ENCODE peak calls at places on chromosomes 6 and 20, in eight cellular contexts. One of them, this sample, is unnamed.

GRCh38 chr6:156560476-156560875 is 216.7 kb upstream of the ARID1B start:
- DNase-seq in CD4-positive, alpha-beta memory T cell: no peak
- DNase-seq in upper lobe of left lung: no peak
- DNase-seq in heart right ventricle: no peak
- DNase-seq in foreskin fibroblast: no peak
- DNase-seq in left ventricle myocardium inferior: no peak
- DNase-seq in body of pancreas: no peak
- DNase-seq in PC-9: no peak
- DNase-seq in this sample: no peak

GRCh38 chr6:117498159-117498558 is 15.7 kb downstream of the DCBLD1 start:
- DNase-seq in CD4-positive, alpha-beta memory T cell: no peak
- DNase-seq in upper lobe of left lung: no peak
- DNase-seq in heart right ventricle: no peak
- DNase-seq in foreskin fibroblast: peak
- DNase-seq in left ventricle myocardium inferior: no peak
- DNase-seq in body of pancreas: no peak
- DNase-seq in PC-9: peak
- DNase-seq in this sample: no peak

GRCh38 chr6:14882394-14883073 is 363.3 kb upstream of the JARID2 start:
- DNase-seq in CD4-positive, alpha-beta memory T cell: no peak
- DNase-seq in upper lobe of left lung: no peak
- DNase-seq in heart right ventricle: no peak
- DNase-seq in foreskin fibroblast: peak
- DNase-seq in left ventricle myocardium inferior: peak
- DNase-seq in body of pancreas: no peak
- DNase-seq in PC-9: peak
- DNase-seq in this sample: no peak

GRCh38 chr6:24982231-24982630 is 46.5 kb upstream of the RIPOR2 start:
- DNase-seq in CD4-positive, alpha-beta memory T cell: no peak
- DNase-seq in upper lobe of left lung: no peak
- DNase-seq in heart right ventricle: no peak
- DNase-seq in foreskin fibroblast: peak
- DNase-seq in left ventricle myocardium inferior: no peak
- DNase-seq in body of pancreas: no peak
- DNase-seq in PC-9: peak
- DNase-seq in this sample: no peak

GRCh38 chr20:24722586-24722985 is 226.5 kb upstream of the CST7 start:
- DNase-seq in CD4-positive, alpha-beta memory T cell: no peak
- DNase-seq in upper lobe of left lung: no peak
- DNase-seq in heart right ventricle: no peak
- DNase-seq in foreskin fibroblast: no peak
- DNase-seq in left ventricle myocardium inferior: no peak
- DNase-seq in body of pancreas: no peak
- DNase-seq in PC-9: no peak
- DNase-seq in this sample: no peak

GRCh38 chr20:11912664-11913415 is 4.9 kb upstream of the BTBD3 start:
- DNase-seq in CD4-positive, alpha-beta memory T cell: no peak
- DNase-seq in upper lobe of left lung: no peak
- DNase-seq in heart right ventricle: no peak
- DNase-seq in foreskin fibroblast: no peak
- DNase-seq in left ventricle myocardium inferior: no peak
- DNase-seq in body of pancreas: no peak
- DNase-seq in PC-9: no peak
- DNase-seq in this sample: no peak

GRCh38 chr6:108117427-108118358 is 43.2 kb upstream of the OSTM1 start:
- DNase-seq in CD4-positive, alpha-beta memory T cell: peak
- DNase-seq in upper lobe of left lung: peak
- DNase-seq in heart right ventricle: peak
- DNase-seq in foreskin fibroblast: peak
- DNase-seq in left ventricle myocardium inferior: peak
- DNase-seq in body of pancreas: no peak
- DNase-seq in PC-9: no peak
- DNase-seq in this sample: no peak

GRCh38 chr6:137223370-137224131 is 4.4 kb upstream of the IFNGR1 start:
- DNase-seq in CD4-positive, alpha-beta memory T cell: no peak
- DNase-seq in upper lobe of left lung: peak
- DNase-seq in heart right ventricle: no peak
- DNase-seq in foreskin fibroblast: no peak
- DNase-seq in left ventricle myocardium inferior: no peak
- DNase-seq in body of pancreas: no peak
- DNase-seq in PC-9: peak
- DNase-seq in this sample: no peak

GRCh38 chr6:126181173-126181741 is 158.7 kb upstream of the CENPW start:
- DNase-seq in CD4-positive, alpha-beta memory T cell: no peak
- DNase-seq in upper lobe of left lung: no peak
- DNase-seq in heart right ventricle: no peak
- DNase-seq in foreskin fibroblast: peak
- DNase-seq in left ventricle myocardium inferior: no peak
- DNase-seq in body of pancreas: no peak
- DNase-seq in PC-9: peak
- DNase-seq in this sample: no peak

GRCh38 chr6:90424580-90424979 is 127.9 kb upstream of the BACH2 start:
- DNase-seq in CD4-positive, alpha-beta memory T cell: no peak
- DNase-seq in upper lobe of left lung: no peak
- DNase-seq in heart right ventricle: no peak
- DNase-seq in foreskin fibroblast: no peak
- DNase-seq in left ventricle myocardium inferior: no peak
- DNase-seq in body of pancreas: no peak
- DNase-seq in PC-9: no peak
- DNase-seq in this sample: no peak

GRCh38 chr20:48846516-48847492 is 19.0 kb upstream of the PREX1 start:
- DNase-seq in CD4-positive, alpha-beta memory T cell: no peak
- DNase-seq in upper lobe of left lung: no peak
- DNase-seq in heart right ventricle: no peak
- DNase-seq in foreskin fibroblast: peak
- DNase-seq in left ventricle myocardium inferior: no peak
- DNase-seq in body of pancreas: no peak
- DNase-seq in PC-9: peak
- DNase-seq in this sample: no peak

GRCh38 chr6:126909493-126909892 is 209.0 kb upstream of the RSPO3 start:
- DNase-seq in CD4-positive, alpha-beta memory T cell: no peak
- DNase-seq in upper lobe of left lung: no peak
- DNase-seq in heart right ventricle: no peak
- DNase-seq in foreskin fibroblast: no peak
- DNase-seq in left ventricle myocardium inferior: no peak
- DNase-seq in body of pancreas: no peak
- DNase-seq in PC-9: no peak
- DNase-seq in this sample: no peak

GRCh38 chr20:19185083-19185482 is 27.4 kb upstream of the SLC24A3 start:
- DNase-seq in CD4-positive, alpha-beta memory T cell: no peak
- DNase-seq in upper lobe of left lung: no peak
- DNase-seq in heart right ventricle: no peak
- DNase-seq in foreskin fibroblast: no peak
- DNase-seq in left ventricle myocardium inferior: no peak
- DNase-seq in body of pancreas: no peak
- DNase-seq in PC-9: no peak
- DNase-seq in this sample: no peak

GRCh38 chr6:106226676-106227075 is 98.9 kb downstream of the ATG5 start:
- DNase-seq in CD4-positive, alpha-beta memory T cell: no peak
- DNase-seq in upper lobe of left lung: no peak
- DNase-seq in heart right ventricle: no peak
- DNase-seq in foreskin fibroblast: no peak
- DNase-seq in left ventricle myocardium inferior: no peak
- DNase-seq in body of pancreas: no peak
- DNase-seq in PC-9: no peak
- DNase-seq in this sample: no peak

GRCh38 chr20:59518881-59519706 is 85.2 kb upstream of the PHACTR3 start:
- DNase-seq in CD4-positive, alpha-beta memory T cell: peak
- DNase-seq in upper lobe of left lung: no peak
- DNase-seq in heart right ventricle: no peak
- DNase-seq in foreskin fibroblast: peak
- DNase-seq in left ventricle myocardium inferior: no peak
- DNase-seq in body of pancreas: peak
- DNase-seq in PC-9: peak
- DNase-seq in this sample: no peak

GRCh38 chr6:99745651-99746050 is 139.0 kb downstream of the PRDM13 start:
- DNase-seq in CD4-positive, alpha-beta memory T cell: no peak
- DNase-seq in upper lobe of left lung: no peak
- DNase-seq in heart right ventricle: no peak
- DNase-seq in foreskin fibroblast: no peak
- DNase-seq in left ventricle myocardium inferior: no peak
- DNase-seq in body of pancreas: no peak
- DNase-seq in PC-9: no peak
- DNase-seq in this sample: no peak

GRCh38 chr6:38805682-38806081 is 90.6 kb downstream of the DNAH8 start:
- DNase-seq in CD4-positive, alpha-beta memory T cell: no peak
- DNase-seq in upper lobe of left lung: no peak
- DNase-seq in heart right ventricle: no peak
- DNase-seq in foreskin fibroblast: no peak
- DNase-seq in left ventricle myocardium inferior: no peak
- DNase-seq in body of pancreas: no peak
- DNase-seq in PC-9: no peak
- DNase-seq in this sample: no peak

GRCh38 chr20:24972341-24972740 is 20.2 kb downstream of the APMAP start:
- DNase-seq in CD4-positive, alpha-beta memory T cell: no peak
- DNase-seq in upper lobe of left lung: peak
- DNase-seq in heart right ventricle: no peak
- DNase-seq in foreskin fibroblast: no peak
- DNase-seq in left ventricle myocardium inferior: no peak
- DNase-seq in body of pancreas: no peak
- DNase-seq in PC-9: no peak
- DNase-seq in this sample: peak

GRCh38 chr20:61575151-61575937 is 323.3 kb downstream of the CDH4 start:
- DNase-seq in CD4-positive, alpha-beta memory T cell: no peak
- DNase-seq in upper lobe of left lung: no peak
- DNase-seq in heart right ventricle: no peak
- DNase-seq in foreskin fibroblast: no peak
- DNase-seq in left ventricle myocardium inferior: no peak
- DNase-seq in body of pancreas: no peak
- DNase-seq in PC-9: no peak
- DNase-seq in this sample: no peak

GRCh38 chr20:33686008-33686983 is at the start of gene E2F1:
- DNase-seq in CD4-positive, alpha-beta memory T cell: peak
- DNase-seq in upper lobe of left lung: peak
- DNase-seq in heart right ventricle: peak
- DNase-seq in foreskin fibroblast: peak
- DNase-seq in left ventricle myocardium inferior: peak
- DNase-seq in body of pancreas: peak
- DNase-seq in PC-9: peak
- DNase-seq in this sample: peak

GRCh38 chr20:53844259-53844658 is 226.1 kb downstream of the BCAS1 start:
- DNase-seq in CD4-positive, alpha-beta memory T cell: no peak
- DNase-seq in upper lobe of left lung: no peak
- DNase-seq in heart right ventricle: no peak
- DNase-seq in foreskin fibroblast: no peak
- DNase-seq in left ventricle myocardium inferior: no peak
- DNase-seq in body of pancreas: no peak
- DNase-seq in PC-9: no peak
- DNase-seq in this sample: no peak

GRCh38 chr6:16224409-16224808 is 14.0 kb upstream of the GMPR start:
- DNase-seq in CD4-positive, alpha-beta memory T cell: no peak
- DNase-seq in upper lobe of left lung: no peak
- DNase-seq in heart right ventricle: no peak
- DNase-seq in foreskin fibroblast: no peak
- DNase-seq in left ventricle myocardium inferior: no peak
- DNase-seq in body of pancreas: no peak
- DNase-seq in PC-9: no peak
- DNase-seq in this sample: no peak

DNA sequence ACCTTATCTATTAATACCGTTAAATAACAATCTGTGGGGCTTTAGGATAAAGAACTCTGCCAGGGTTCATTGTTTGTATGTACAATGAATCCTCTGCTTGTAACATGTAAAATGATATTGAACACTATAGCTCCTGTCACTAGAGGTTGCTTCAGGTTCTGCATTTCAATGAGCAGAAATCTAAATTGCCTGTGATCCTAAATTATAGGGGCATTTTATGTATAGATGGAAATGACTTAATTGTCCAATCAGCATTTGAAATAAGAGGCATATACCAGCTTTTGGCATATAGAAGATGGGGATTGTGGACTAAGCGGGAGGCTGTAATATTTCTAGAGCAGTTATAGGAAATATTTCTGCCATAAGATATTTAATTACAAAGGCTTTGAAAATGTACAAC is 2.0 kb downstream of the NCOA3 start:
- DNase-seq in CD4-positive, alpha-beta memory T cell: no peak
- DNase-seq in upper lobe of left lung: no peak
- DNase-seq in heart right ventricle: no peak
- DNase-seq in foreskin fibroblast: no peak
- DNase-seq in left ventricle myocardium inferior: no peak
- DNase-seq in body of pancreas: no peak
- DNase-seq in PC-9: no peak
- DNase-seq in this sample: no peak
- H3K4me3 ChIP-seq in CD4-positive, alpha-beta memory T cell: peak
- H3K4me3 ChIP-seq in upper lobe of left lung: peak
- H3K4me3 ChIP-seq in heart right ventricle: peak
- H3K4me3 ChIP-seq in foreskin fibroblast: peak
- H3K4me3 ChIP-seq in left ventricle myocardium inferior: peak
- H3K4me3 ChIP-seq in body of pancreas: no peak
- H3K4me3 ChIP-seq in PC-9: peak
- H3K4me3 ChIP-seq in this sample: no peak

GRCh38 chr6:35136185-35136584 is 5.0 kb downstream of the TCP11 start:
- DNase-seq in CD4-positive, alpha-beta memory T cell: no peak
- DNase-seq in upper lobe of left lung: no peak
- DNase-seq in heart right ventricle: no peak
- DNase-seq in foreskin fibroblast: no peak
- DNase-seq in left ventricle myocardium inferior: no peak
- DNase-seq in body of pancreas: no peak
- DNase-seq in PC-9: no peak
- DNase-seq in this sample: no peak
- H3K4me3 ChIP-seq in CD4-positive, alpha-beta memory T cell: no peak
- H3K4me3 ChIP-seq in upper lobe of left lung: no peak
- H3K4me3 ChIP-seq in heart right ventricle: no peak
- H3K4me3 ChIP-seq in foreskin fibroblast: no peak
- H3K4me3 ChIP-seq in left ventricle myocardium inferior: no peak
- H3K4me3 ChIP-seq in body of pancreas: no peak
- H3K4me3 ChIP-seq in PC-9: no peak
- H3K4me3 ChIP-seq in this sample: no peak

DNA sequence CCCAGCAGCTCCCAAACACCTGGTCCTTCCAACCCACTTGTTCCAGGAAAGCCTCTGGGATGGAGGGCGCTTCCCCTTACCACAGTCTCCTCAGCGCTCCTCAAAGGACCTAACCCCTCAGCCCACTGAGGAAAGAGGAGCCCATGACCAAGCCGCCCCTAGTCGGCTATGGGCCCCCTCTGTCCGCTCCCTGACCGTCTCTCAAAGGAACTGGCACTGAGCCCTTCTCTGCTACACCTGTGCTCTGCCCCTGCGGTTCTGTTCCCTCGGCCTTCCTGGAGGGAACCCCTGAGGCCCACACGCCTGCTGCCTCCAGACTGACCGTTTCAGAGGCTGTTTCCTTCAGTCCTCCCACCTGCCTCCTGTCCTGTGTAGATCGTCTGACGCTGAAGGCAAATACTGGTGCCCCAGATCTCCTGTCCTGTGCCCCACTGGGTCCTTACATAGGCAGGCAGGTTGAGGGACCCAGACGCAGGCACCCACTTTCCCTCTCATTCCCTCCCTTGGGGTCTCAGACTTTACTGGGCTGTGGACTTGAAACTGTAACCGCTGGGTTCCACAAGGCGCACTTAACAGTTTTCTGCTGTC is 1.9 kb upstream of the SLC4A11 start:
- DNase-seq in CD4-positive, alpha-beta memory T cell: no peak
- DNase-seq in upper lobe of left lung: no peak
- DNase-seq in heart right ventricle: no peak
- DNase-seq in foreskin fibroblast: no peak
- DNase-seq in left ventricle myocardium inferior: no peak
- DNase-seq in body of pancreas: no peak
- DNase-seq in PC-9: no peak
- DNase-seq in this sample: no peak
- H3K4me3 ChIP-seq in CD4-positive, alpha-beta memory T cell: no peak
- H3K4me3 ChIP-seq in upper lobe of left lung: no peak
- H3K4me3 ChIP-seq in heart right ventricle: no peak
- H3K4me3 ChIP-seq in foreskin fibroblast: peak
- H3K4me3 ChIP-seq in left ventricle myocardium inferior: peak
- H3K4me3 ChIP-seq in body of pancreas: no peak
- H3K4me3 ChIP-seq in PC-9: no peak
- H3K4me3 ChIP-seq in this sample: no peak

GRCh38 chr6:53796791-53797190 is 2.0 kb downstream of the LRRC1 start:
- DNase-seq in CD4-positive, alpha-beta memory T cell: no peak
- DNase-seq in upper lobe of left lung: no peak
- DNase-seq in heart right ventricle: no peak
- DNase-seq in foreskin fibroblast: no peak
- DNase-seq in left ventricle myocardium inferior: no peak
- DNase-seq in body of pancreas: no peak
- DNase-seq in PC-9: peak
- DNase-seq in this sample: no peak
- H3K4me3 ChIP-seq in CD4-positive, alpha-beta memory T cell: no peak
- H3K4me3 ChIP-seq in upper lobe of left lung: peak
- H3K4me3 ChIP-seq in heart right ventricle: no peak
- H3K4me3 ChIP-seq in foreskin fibroblast: no peak
- H3K4me3 ChIP-seq in left ventricle myocardium inferior: peak
- H3K4me3 ChIP-seq in body of pancreas: no peak
- H3K4me3 ChIP-seq in PC-9: peak
- H3K4me3 ChIP-seq in this sample: peak